ENCODE peak calls at places on chromosomes 3 and 15, in seven cellular contexts. A is mammary epithelial cell, R is heart right ventricle, P is RCC 7860, L is pancreas, M is sigmoid colon, E is dermis microvascular lymphatic vessel endothelial cell. I is an unnamed sample.
A peak's percentile ranks its signal among the peaks of the same experiment; 100 is the strongest.

GRCh38 chr3:156472150-156472549 is 82.8 kb downstream of the SSR3 start:
- DNase-seq in R (no peak), P (no peak), E (no peak), M (no peak), A (no peak), L (no peak), I (no peak)

GRCh38 chr3:110686691-110687090 is 384.9 kb upstream of the NECTIN3 start:
- DNase-seq in R (no peak), L (no peak), M (no peak), E (no peak), P (no peak), A (no peak), I (no peak)

GRCh38 chr3:52483577-52484495 is 11.3 kb upstream of the STAB1 start:
- DNase-seq in L (no peak), A (peak; percentile 83), E (no peak), R (peak; percentile 20), P (no peak), M (no peak), I (no peak)

GRCh38 chr15:84081391-84082168 is 154.0 kb upstream of the GOLGA6L4 start:
- DNase-seq in P (peak; percentile 44), A (no peak), L (no peak), R (no peak), M (no peak), E (no peak), I (no peak)

GRCh38 chr3:35721628-35722027 is 82.3 kb downstream of the ARPP21 start:
- DNase-seq in P (no peak), L (no peak), M (no peak), A (no peak), E (no peak), R (no peak), I (no peak)

GRCh38 chr3:186144257-186144656 is 35.4 kb upstream of the ETV5 start:
- DNase-seq in E (no peak), L (no peak), P (no peak), M (no peak), A (no peak), R (no peak), I (no peak)

GRCh38 chr3:39668420-39668819 is 141.0 kb upstream of the MYRIP start:
- DNase-seq in M (no peak), P (peak; percentile 15), L (no peak), A (peak; percentile 43), E (peak; percentile 48), R (no peak), I (peak; percentile 68)

GRCh38 chr15:63601026-63601726 is 4.0 kb downstream of the FBXL22 start:
- DNase-seq in P (no peak), M (peak; percentile 71), A (no peak), E (no peak), L (peak; percentile 78), R (peak; percentile 37), I (no peak)

GRCh38 chr3:64278631-64279030 is 53.4 kb upstream of the PRICKLE2 start:
- DNase-seq in L (no peak), R (no peak), A (no peak), M (no peak), E (no peak), P (peak; percentile 64), I (peak; percentile 64)

GRCh38 chr3:189372205-189372764 is 200.5 kb downstream of the TPRG1 start:
- DNase-seq in P (no peak), M (no peak), E (no peak), R (no peak), L (no peak), A (no peak), I (no peak)

GRCh38 chr3:113291572-113291971 is 80.2 kb downstream of the BOC start:
- DNase-seq in E (no peak), A (no peak), P (no peak), R (no peak), L (no peak), M (no peak), I (no peak)

GRCh38 chr15:99487337-99487730 is 78.5 kb upstream of the MEF2A start:
- DNase-seq in L (no peak), M (no peak), A (no peak), R (no peak), E (no peak), P (no peak), I (no peak)

GRCh38 chr3:138921316-138922292 is 25.3 kb downstream of the FOXL2 start:
- DNase-seq in A (peak; percentile 78), P (peak; percentile 84), E (no peak), L (no peak), R (no peak), M (no peak), I (peak; percentile 63)

GRCh38 chr15:25470230-25470629 is 31.4 kb upstream of the UBE3A start:
- DNase-seq in L (no peak), A (no peak), P (no peak), R (no peak), E (no peak), M (no peak), I (no peak)